ENCODE peak calls at places on chromosomes 11 and 22, in four cellular contexts. X, M, W and S are unnamed samples.

GRCh38 chr11:107430525-107430924 is 27.1 kb downstream of the CWF19L2 start:
- DNase-seq in W (no peak), X (no peak), M (no peak), S (no peak)

GRCh38 chr22:42820075-42820763 is 36.9 kb downstream of the ARFGAP3 start:
- DNase-seq in X (no peak), W (no peak), M (peak; percentile 26), S (no peak)

GRCh38 chr22:31637938-31638618 is 23.9 kb downstream of the PISD start:
- DNase-seq in X (no peak), M (no peak), W (no peak), S (no peak)

GRCh38 chr22:42397332-42398246 is 34.6 kb downstream of the NFAM1 start:
- DNase-seq in W (no peak), M (no peak), X (no peak), S (no peak)

GRCh38 chr11:68480855-68481510 is 20.4 kb downstream of the PPP6R3 start:
- DNase-seq in M (no peak), X (no peak), W (no peak), S (no peak)

GRCh38 chr22:27810566-27810965 is 9.0 kb upstream of the MN1 start:
- DNase-seq in X (no peak), W (no peak), M (no peak), S (no peak)

GRCh38 chr11:20474176-20474950 is 86.8 kb downstream of the PRMT3 start:
- DNase-seq in W (no peak), M (no peak), X (no peak), S (no peak)

GRCh38 chr22:43398910-43399309 is 12.9 kb upstream of the MPPED1 start:
- DNase-seq in M (no peak), X (no peak), W (no peak), S (no peak)

GRCh38 chr22:48857202-48857805 is 970.4 kb downstream of the BRD1 start:
- DNase-seq in X (no peak), M (no peak), W (no peak), S (no peak)

GRCh38 chr22:45580703-45581381 is 78.2 kb downstream of the FBLN1 start:
- DNase-seq in X (no peak), M (no peak), W (no peak), S (no peak)

GRCh38 chr11:9314291-9315077 is at the start of gene TMEM41B:
- DNase-seq in M (peak; percentile 97), W (peak; percentile 99), X (peak; percentile 97), S (peak; percentile 98)

GRCh38 chr22:42299586-42300285 is 29.3 kb upstream of the TCF20 start:
- DNase-seq in M (no peak), X (no peak), W (peak; percentile 40), S (no peak)

GRCh38 chr11:119863811-119864601 is 135.0 kb upstream of the NECTIN1 start:
- DNase-seq in M (no peak), W (no peak), X (no peak), S (no peak)

GRCh38 chr22:32203181-32204105 is 1.4 kb downstream of the RFPL2 start:
- DNase-seq in M (no peak), X (no peak), W (no peak), S (no peak)

GRCh38 chr11:121246769-121247035 is 45.9 kb upstream of the SC5D start:
- DNase-seq in X (no peak), M (no peak), W (no peak), S (no peak)

GRCh38 chr11:68212421-68213134 is 518 bp downstream of the KMT5B start:
- DNase-seq in W (peak; percentile 34), M (no peak), X (no peak), S (peak; percentile 16)

GRCh38 chr11:111417766-111418435 is 38.8 kb upstream of the POU2AF1 start:
- DNase-seq in M (peak; percentile 74), X (no peak), W (no peak), S (no peak)

GRCh38 chr11:109772846-109773400 is 320.3 kb upstream of the ZC3H12C start:
- DNase-seq in M (no peak), W (no peak), X (no peak), S (no peak)

GRCh38 chr11:1176224-1177019 is 18.7 kb downstream of the MUC5AC start:
- DNase-seq in W (no peak), X (no peak), M (no peak), S (no peak)

GRCh38 chr11:125724125-125724524 is 22.0 kb upstream of the PATE1 start:
- DNase-seq in M (peak; percentile 2), W (no peak), X (no peak), S (no peak)

GRCh38 chr22:44894321-44894720 is 115.5 kb downstream of the PHF21B start:
- DNase-seq in W (no peak), X (no peak), M (no peak), S (no peak)

GRCh38 chr11:36089920-36090319 is 146.1 kb downstream of the LDLRAD3 start:
- DNase-seq in W (no peak), M (no peak), X (no peak), S (no peak)

GRCh38 chr22:49617264-49617663 is 210.4 kb downstream of the BRD1 start:
- DNase-seq in W (no peak), X (no peak), M (no peak), S (no peak)

GRCh38 chr22:26885441-26886261 is 228.3 kb downstream of the MIAT start:
- DNase-seq in M (no peak), W (no peak), X (no peak), S (no peak)

GRCh38 chr11:61104963-61105362 is 2.7 kb downstream of the CD5 start:
- DNase-seq in X (no peak), M (no peak), W (no peak), S (no peak)

GRCh38 chr11:19715373-19715772 is 2.7 kb downstream of the NAV2 start:
- DNase-seq in M (peak; percentile 88), X (peak; percentile 83), W (no peak), S (no peak)

GRCh38 chr22:43128116-43128515 is 15.1 kb downstream of the MCAT start:
- DNase-seq in X (no peak), W (no peak), M (no peak), S (no peak)

GRCh38 chr11:87722756-87723599 is 452.3 kb downstream of the RAB38 start:
- DNase-seq in X (peak; percentile 17), W (no peak), M (no peak), S (no peak)

GRCh38 chr11:3644817-3645235 is at the start of gene ART1:
- DNase-seq in X (no peak), M (no peak), W (no peak), S (no peak)

GRCh38 chr11:65429069-65429681 is 6.6 kb downstream of the NEAT1 start:
- DNase-seq in W (no peak), X (no peak), M (no peak), S (no peak)

GRCh38 chr22:47173535-47174021 is 411.1 kb downstream of the TBC1D22A start:
- DNase-seq in M (no peak), X (no peak), W (no peak), S (no peak)

GRCh38 chr11:12154871-12155668 is 44.7 kb downstream of the MICAL2 start:
- DNase-seq in W (no peak), X (no peak), M (no peak), S (no peak)

GRCh38 chr11:16669799-16670415 is 68.5 kb upstream of the C11orf58 start:
- DNase-seq in M (peak; percentile 35), X (no peak), W (no peak), S (no peak)

GRCh38 chr22:47388778-47389177 is 626.3 kb downstream of the TBC1D22A start:
- DNase-seq in M (no peak), W (no peak), X (no peak), S (no peak)

GRCh38 chr11:65872555-65873279 is at the start of gene EFEMP2:
- DNase-seq in X (no peak), M (no peak), W (no peak), S (no peak)

GRCh38 chr22:44107341-44107740 is 73.4 kb upstream of the PARVG start:
- DNase-seq in M (no peak), W (no peak), X (no peak), S (no peak)